ENCODE peak calls at places on chromosome 1, in seven cellular contexts. T is DMS79, O is HL-60, Q is MM.1S, P is NCI-H1105 treated with DMSO at 0.1 percent for 48 hours, E is type B pancreatic cell, A is AG09309. B is an unnamed sample.

GRCh38 chr1:12450090-12450764 is 167.8 kb downstream of the DHRS3 start:
- DNase-seq in T (no peak), O (no peak), Q (no peak), P (peak), E (no peak), A (no peak), B (no peak)

GRCh38 chr1:54456921-54457529 is 50.8 kb upstream of the SSBP3 start:
- DNase-seq in T (no peak), O (no peak), Q (no peak), P (no peak), E (no peak), A (no peak), B (no peak)

GRCh38 chr1:226979517-226980121 is 39.5 kb downstream of the COQ8A start:
- DNase-seq in T (no peak), O (no peak), Q (no peak), P (no peak), E (peak), A (no peak), B (no peak)

GRCh38 chr1:177170756-177171535 is at the start of gene BRINP2:
- DNase-seq in T (peak), O (no peak), Q (peak), P (peak), E (peak), A (no peak), B (peak)

GRCh38 chr1:215793210-215793609 is 226.1 kb downstream of the KCTD3 start:
- DNase-seq in T (no peak), O (no peak), Q (no peak), P (peak), E (no peak), A (peak), B (no peak)

GRCh38 chr1:5830771-5831599 is 161.2 kb downstream of the NPHP4 start:
- DNase-seq in T (no peak), O (peak), Q (no peak), P (peak), E (no peak), A (no peak), B (no peak)

GRCh38 chr1:10736623-10737267 is 59.7 kb downstream of the CASZ1 start:
- DNase-seq in T (peak), O (no peak), Q (no peak), P (peak), E (no peak), A (no peak), B (no peak)

GRCh38 chr1:237171564-237172485 is 129.8 kb downstream of the RYR2 start:
- DNase-seq in T (no peak), O (no peak), Q (no peak), P (no peak), E (no peak), A (no peak), B (no peak)